ENCODE peak calls at places on chromosomes 5 and 9, in six cellular contexts. L is NCI-H774; T is stimulated activated CD4-positive, alpha-beta T cell treated with anti-CD3 and anti-CD28 coated beads, Interleukin-15, amount 100 ng/mL, for 1 hour; V is lower lobe of right lung; P is HEK293T; F is Caki2. U is an unnamed sample.

GRCh38 chr9:119556129-119556875 is 187.1 kb upstream of the BRINP1 start:
- DNase-seq in V (peak), L (peak), T (peak), P (peak), F (peak), U (peak)

GRCh38 chr5:109688647-109688998 is 1.1 kb upstream of the MAN2A1 start:
- DNase-seq in T (no peak), P (peak), L (peak), F (no peak), V (no peak), U (peak)

GRCh38 chr5:73637565-73637964 is 11.6 kb downstream of the ARHGEF28 start:
- DNase-seq in T (no peak), L (no peak), F (no peak), P (peak), V (no peak), U (no peak)

GRCh38 chr5:143229426-143229895 is 174.0 kb downstream of the NR3C1 start:
- DNase-seq in L (no peak), V (no peak), F (no peak), T (no peak), P (no peak), U (no peak)

GRCh38 chr9:115633099-115633498 is 515.1 kb upstream of the TNC start:
- DNase-seq in P (no peak), V (no peak), T (no peak), L (no peak), F (no peak), U (no peak)

GRCh38 chr9:116288658-116289057 is 135.1 kb downstream of the PAPPA start:
- DNase-seq in V (no peak), T (no peak), F (peak), L (no peak), P (no peak), U (no peak)

GRCh38 chr9:127223810-127224177 is 40.8 kb upstream of the GARNL3 start:
- DNase-seq in P (no peak), L (peak), F (no peak), V (no peak), T (no peak), U (peak)

GRCh38 chr5:143177263-143177994 is 226.1 kb downstream of the NR3C1 start:
- DNase-seq in V (no peak), L (peak), F (peak), T (no peak), P (no peak), U (peak)

GRCh38 chr9:121651295-121652036 is at the start of gene DAB2IP:
- DNase-seq in L (no peak), V (no peak), F (no peak), P (peak), T (no peak), U (peak)

GRCh38 chr5:26388946-26389345 is 649.4 kb downstream of the CDH9 start:
- DNase-seq in F (no peak), T (no peak), L (peak), P (no peak), V (no peak), U (no peak)

GRCh38 chr9:76542360-76542759 is 83.4 kb downstream of the GCNT1 start:
- DNase-seq in L (no peak), T (no peak), V (no peak), P (no peak), F (peak), U (peak)

GRCh38 chr5:149114403-149115312 is 26.6 kb upstream of the ABLIM3 start:
- DNase-seq in V (no peak), T (no peak), P (peak), F (peak), L (peak), U (peak)

U was measured in iPS-NIHi11.